ENCODE peak calls at places on chromosomes 11 and 22, in nine cellular contexts. Y is M059J; Q is HAP-1; J is hypothalamus; O is activated T-helper 9 cell treated with anti-CD3 and anti-CD28 coated beads, Interleukin-2, amount 50 U/mL, for 16 hours; G is mesothelial cell of epicardium; I is AG10803; K is NCI-H510A treated with DMSO at 0.1 percent for 48 hours; L is stimulated activated CD4-positive, alpha-beta T cell treated with anti-CD3 and anti-CD28 coated beads, Interleukin-2, amount 100 ng/mL, for 48 hours. V is an unnamed sample.

GRCh38 chr22:37636949-37637273 is 2.6 kb upstream of the SH3BP1 start:
- DNase-seq in Y (no peak), Q (no peak), J (no peak), O (no peak), G (no peak), I (no peak), K (no peak), L (no peak), V (no peak)

GRCh38 chr22:23458663-23459541 is 121.2 kb downstream of the IGLL1 start:
- DNase-seq in Y (no peak), Q (no peak), J (no peak), O (no peak), G (no peak), I (no peak), K (no peak), L (no peak), V (no peak)

GRCh38 chr11:114762437-114762836 is 84.1 kb downstream of the NXPE2 start:
- DNase-seq in Y (peak; percentile 41), Q (peak; percentile 18), J (peak; percentile 58), O (no peak), G (peak; percentile 54), I (peak; percentile 67), K (peak; percentile 52), L (no peak), V (peak; percentile 45)

GRCh38 chr11:128701086-128701485 is 7.2 kb downstream of the FLI1 start:
- DNase-seq in Y (peak; percentile 26), Q (no peak), J (no peak), O (no peak), G (no peak), I (peak; percentile 60), K (no peak), L (no peak), V (no peak)

GRCh38 chr11:60912223-60912850 is 1.6 kb upstream of the TMEM109 start:
- DNase-seq in Y (no peak), Q (no peak), J (no peak), O (no peak), G (no peak), I (no peak), K (no peak), L (no peak), V (no peak)

GRCh38 chr11:31449040-31449439 is 60.4 kb downstream of the IMMP1L start:
- DNase-seq in Y (no peak), Q (no peak), J (no peak), O (no peak), G (no peak), I (no peak), K (no peak), L (no peak), V (no peak)

GRCh38 chr22:28855355-28856094 is 27.8 kb upstream of the ZNRF3 start:
- DNase-seq in Y (peak; percentile 52), Q (peak; percentile 61), J (peak; percentile 12), O (peak; percentile 1), G (no peak), I (peak; percentile 69), K (peak; percentile 27), L (peak; percentile 38), V (no peak)

GRCh38 chr22:27918351-27919221 is 470 bp downstream of the PITPNB start:
- DNase-seq in Y (peak; percentile 57), Q (peak; percentile 12), J (peak; percentile 17), O (peak; percentile 41), G (peak; percentile 45), I (peak; percentile 39), K (no peak), L (peak; percentile 51), V (peak; percentile 56)

GRCh38 chr11:122900803-122901202 is 18.2 kb downstream of the JHY start:
- DNase-seq in Y (no peak), Q (no peak), J (no peak), O (no peak), G (no peak), I (peak; percentile 54), K (no peak), L (no peak), V (no peak)

GRCh38 chr11:118607401-118608267 is at the start of gene PHLDB1:
- DNase-seq in Y (peak; percentile 77), Q (peak; percentile 74), J (peak; percentile 88), O (peak; percentile 38), G (no peak), I (peak; percentile 76), K (no peak), L (peak; percentile 25), V (peak; percentile 93)

V was measured in upper lobe of left lung.